ENCODE peak calls at places on chromosome 6, in eight cellular contexts. M is sigmoid colon, P is tibial nerve, F is upper lobe of left lung, O is uterus, K is Peyer's patch, H is body of pancreas, N is stomach. X is an unnamed sample.

GRCh38 chr6:99151634-99152344 is 197.7 kb downstream of the FAXC start:
- DNase-seq in M (no peak), P (no peak), F (peak; percentile 27), O (no peak), K (no peak), H (peak; percentile 26), N (peak; percentile 68), X (no peak)

GRCh38 chr6:95784869-95785268 is 207.5 kb downstream of the MANEA start:
- DNase-seq in M (no peak), P (no peak), F (no peak), O (no peak), K (no peak), H (no peak), N (no peak), X (no peak)

GRCh38 chr6:46815130-46815529 is 21.9 kb downstream of the MEP1A start:
- DNase-seq in M (no peak), P (no peak), F (no peak), O (no peak), K (no peak), H (no peak), N (no peak), X (no peak)

GRCh38 chr6:143674466-143675114 is 3.2 kb upstream of the PHACTR2 start:
- DNase-seq in M (no peak), P (no peak), F (no peak), O (no peak), K (no peak), H (no peak), N (no peak), X (no peak)

GRCh38 chr6:75144396-75144795 is 61.5 kb downstream of the COL12A1 start:
- DNase-seq in M (no peak), P (no peak), F (no peak), O (no peak), K (no peak), H (no peak), N (no peak), X (no peak)

GRCh38 chr6:45917439-45917838 is 98.2 kb downstream of the CLIC5 start:
- DNase-seq in M (no peak), P (no peak), F (no peak), O (no peak), K (no peak), H (no peak), N (no peak), X (no peak)

GRCh38 chr6:75147512-75147911 is 58.3 kb downstream of the COL12A1 start:
- DNase-seq in M (no peak), P (no peak), F (no peak), O (no peak), K (no peak), H (no peak), N (no peak), X (no peak)

GRCh38 chr6:132713355-132714134 is at the start of gene VNN1:
- DNase-seq in M (peak; percentile 74), P (no peak), F (peak; percentile 77), O (no peak), K (no peak), H (no peak), N (no peak), X (peak; percentile 31)

GRCh38 chr6:100593522-100593921 is 128.8 kb upstream of the SIM1 start:
- DNase-seq in M (no peak), P (no peak), F (no peak), O (no peak), K (no peak), H (no peak), N (no peak), X (no peak)

GRCh38 chr6:3139090-3139903 is 18.0 kb downstream of the TUBB2A start:
- DNase-seq in M (peak; percentile 88), P (peak; percentile 45), F (peak; percentile 67), O (peak; percentile 40), K (peak; percentile 51), H (peak; percentile 77), N (peak; percentile 64), X (peak; percentile 49)

GRCh38 chr6:87473419-87473903 is 687 bp downstream of the SLC35A1 start:
- DNase-seq in M (no peak), P (peak; percentile 25), F (peak; percentile 79), O (no peak), K (no peak), H (no peak), N (peak; percentile 37), X (no peak)

GRCh38 chr6:160010067-160010466 is 41.2 kb downstream of the IGF2R start:
- DNase-seq in M (peak; percentile 81), P (peak; percentile 44), F (no peak), O (peak; percentile 60), K (no peak), H (no peak), N (no peak), X (no peak)

GRCh38 chr6:105896052-105896820 is 189.9 kb upstream of the PRDM1 start:
- DNase-seq in M (no peak), P (peak; percentile 23), F (no peak), O (no peak), K (no peak), H (no peak), N (no peak), X (no peak)

GRCh38 chr6:131755597-131755996 is 44.8 kb upstream of the CTAGE9 start:
- DNase-seq in M (no peak), P (no peak), F (no peak), O (no peak), K (no peak), H (no peak), N (no peak), X (no peak)

GRCh38 chr6:163827157-163827556 is 412.6 kb downstream of the QKI start:
- DNase-seq in M (no peak), P (no peak), F (no peak), O (no peak), K (no peak), H (no peak), N (no peak), X (no peak)

GRCh38 chr6:35601331-35602132 is 87.2 kb downstream of the FKBP5 start:
- DNase-seq in M (peak; percentile 92), P (peak; percentile 47), F (peak; percentile 63), O (peak; percentile 90), K (peak; percentile 68), H (no peak), N (peak; percentile 55), X (peak; percentile 89)
- TF ChIP-seq POLR2A in M (no peak), P (no peak), F (peak; percentile 30), O (peak; percentile 6), K (peak; percentile 2), H (no peak), N (no peak), X (no peak)

GRCh38 chr6:108785653-108786052 is 62.6 kb upstream of the ARMC2 start:
- DNase-seq in M (no peak), P (no peak), F (no peak), O (no peak), K (no peak), H (no peak), N (no peak), X (no peak)

GRCh38 chr6:108791700-108792099 is 56.5 kb upstream of the ARMC2 start:
- DNase-seq in M (no peak), P (no peak), F (no peak), O (no peak), K (no peak), H (no peak), N (no peak), X (no peak)

GRCh38 chr6:108788416-108788815 is 59.8 kb upstream of the ARMC2 start:
- DNase-seq in M (no peak), P (no peak), F (no peak), O (no peak), K (no peak), H (no peak), N (no peak), X (no peak)

GRCh38 chr6:108793449-108794134 is 54.6 kb upstream of the ARMC2 start:
- DNase-seq in M (no peak), P (no peak), F (no peak), O (no peak), K (no peak), H (no peak), N (no peak), X (no peak)

DNA sequence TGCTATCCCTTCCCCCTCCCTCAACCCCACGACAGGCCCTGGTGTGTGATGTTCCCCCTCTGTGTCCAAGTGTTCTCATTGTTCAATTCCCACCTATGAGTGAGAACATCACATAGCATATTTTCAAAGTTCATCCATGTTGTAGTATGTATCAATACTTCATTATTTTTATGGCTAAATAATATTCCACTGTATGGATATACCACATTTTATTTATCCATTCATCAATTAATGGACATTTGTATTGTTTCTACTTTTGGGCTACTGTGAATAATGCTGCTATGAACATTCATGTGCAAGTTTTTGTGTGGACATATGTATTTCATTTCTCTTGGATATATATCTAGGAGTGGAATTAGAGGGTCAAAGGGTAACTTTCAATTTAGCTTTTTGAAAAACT is 58.7 kb upstream of the ARMC2 start:
- DNase-seq in M (no peak), P (no peak), F (no peak), O (no peak), K (no peak), H (no peak), N (no peak), X (no peak)
- TF ChIP-seq CTCF in M (no peak), P (no peak), F (no peak), O (no peak), K (no peak), H (no peak), N (no peak), X (no peak)

DNA sequence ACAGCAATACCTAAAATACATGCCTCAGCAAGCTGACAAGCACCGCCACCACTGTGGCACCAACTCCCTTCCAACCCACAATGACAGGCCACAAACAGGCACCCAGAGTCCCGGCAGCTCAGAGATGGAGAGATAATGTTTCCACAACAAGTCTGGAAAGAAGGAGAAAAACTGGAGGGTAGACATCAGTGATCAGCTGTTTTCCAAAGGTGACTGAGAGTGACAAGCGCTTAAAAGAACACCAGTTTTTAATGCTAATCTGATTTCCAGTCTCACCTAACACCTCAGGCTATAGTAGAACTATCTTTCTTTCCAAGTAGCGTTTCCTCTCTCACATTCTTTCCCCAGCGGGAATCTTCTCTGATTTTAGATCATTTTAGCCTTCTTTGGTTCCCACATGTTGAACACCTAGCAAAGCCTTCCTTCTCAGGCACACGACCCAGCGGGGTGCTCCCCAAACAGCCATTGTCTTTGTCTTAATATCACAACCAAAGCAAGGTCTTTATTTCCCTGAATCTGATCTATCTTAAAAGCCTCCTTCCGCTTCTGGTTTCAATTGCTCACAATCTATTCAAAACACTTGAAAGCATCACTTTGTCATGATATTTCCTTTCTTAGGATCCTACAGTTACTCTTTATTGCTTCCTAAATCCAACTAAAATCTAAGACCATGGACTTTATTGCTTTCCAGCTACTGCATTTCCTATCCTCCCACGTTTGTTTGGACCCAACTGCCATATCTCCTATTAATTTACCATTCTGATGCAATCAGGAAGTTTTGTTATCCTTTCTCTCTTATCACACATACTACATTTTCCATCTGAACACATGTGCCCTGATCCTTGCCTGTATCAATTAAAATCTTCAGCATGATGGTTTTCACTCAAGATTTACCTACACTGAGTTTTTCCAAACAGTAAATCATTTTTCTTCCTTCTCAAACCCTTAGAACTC is 282.7 kb downstream of the ADGB start:
- DNase-seq in M (no peak), P (no peak), F (no peak), O (no peak), K (no peak), H (no peak), N (no peak), X (no peak)
- TF ChIP-seq POLR2A in M (no peak), P (no peak), F (no peak), O (no peak), K (no peak), H (no peak), N (no peak), X (no peak)

DNA sequence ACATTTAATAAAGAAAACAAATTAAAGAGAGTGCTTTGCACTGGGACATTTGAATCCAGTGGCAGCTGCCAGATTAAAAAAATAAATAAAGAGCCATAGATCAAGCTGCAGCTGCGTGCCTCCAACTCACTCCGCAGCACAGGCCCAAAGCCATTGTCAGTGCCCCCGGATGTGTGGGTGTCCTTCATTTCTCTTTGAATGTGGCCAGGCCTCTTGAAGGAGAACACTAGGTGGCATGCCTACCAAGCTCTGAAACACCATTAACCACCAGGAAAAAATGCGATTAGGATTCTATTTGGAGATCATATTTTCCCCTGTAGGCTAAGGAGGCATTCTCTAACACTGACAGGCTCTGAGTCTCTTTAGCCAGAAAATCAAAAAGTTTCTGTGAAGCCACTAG is 549.8 kb downstream of the PRKN start:
- DNase-seq in M (no peak), P (no peak), F (no peak), O (no peak), K (no peak), H (no peak), N (no peak), X (no peak)
- TF ChIP-seq CTCF in M (no peak), P (no peak), F (no peak), O (no peak), K (no peak), H (peak; percentile 47), N (peak; percentile 13), X (no peak)

X was measured in lower leg skin.